ENCODE peak calls at places on chromosomes 7 and 10, in nine cellular contexts. S, A, J, M, F, R, X, D and W are unnamed samples.

GRCh38 chr7:77254429-77254828 is 54.8 kb upstream of the FGL2 start:
- DNase-seq in F (no peak), M (no peak), J (no peak), D (no peak), X (no peak), A (no peak), R (no peak), S (no peak), W (no peak)

GRCh38 chr7:1197997-1198632 is 34.6 kb upstream of the UNCX start:
- DNase-seq in M (no peak), D (no peak), A (no peak), R (peak), X (peak), F (no peak), J (no peak), S (no peak), W (no peak)

GRCh38 chr10:6574777-6575176 is 5.3 kb downstream of the PRKCQ start:
- DNase-seq in A (no peak), F (no peak), S (no peak), X (no peak), J (no peak), R (no peak), M (no peak), D (no peak), W (no peak)

GRCh38 chr10:121608669-121609190 is 10.5 kb upstream of the FGFR2 start:
- DNase-seq in R (no peak), M (peak), D (peak), S (peak), F (peak), X (peak), J (no peak), A (peak), W (peak)

GRCh38 chr7:87831127-87831526 is 45.0 kb downstream of the SLC25A40 start:
- DNase-seq in S (no peak), A (no peak), R (no peak), D (no peak), F (no peak), X (no peak), M (no peak), J (no peak), W (no peak)

GRCh38 chr10:77925410-77925794 is 1.2 kb downstream of the DLG5 start:
- DNase-seq in M (no peak), D (no peak), X (no peak), S (peak), A (no peak), R (no peak), F (peak), J (no peak), W (peak)

GRCh38 chr10:101856626-101857025 is 13.0 kb upstream of the KCNIP2 start:
- DNase-seq in J (no peak), S (no peak), R (no peak), M (no peak), X (peak), A (no peak), F (no peak), D (no peak), W (no peak)

GRCh38 chr7:27661776-27662489 is 750 bp downstream of the HIBADH start:
- DNase-seq in M (no peak), X (no peak), A (peak), S (peak), J (no peak), D (peak), F (peak), R (no peak), W (no peak)

GRCh38 chr10:130350996-130351395 is 214.8 kb downstream of the GLRX3 start:
- DNase-seq in R (no peak), M (no peak), J (no peak), A (no peak), S (no peak), D (no peak), F (no peak), X (no peak), W (no peak)

GRCh38 chr7:131122394-131122793 is 205.3 kb upstream of the MKLN1 start:
- DNase-seq in F (no peak), X (no peak), M (no peak), R (no peak), S (no peak), A (no peak), D (peak), J (no peak), W (no peak)

GRCh38 chr7:24831240-24831639 is 74.0 kb upstream of the GSDME start:
- DNase-seq in S (no peak), R (no peak), D (no peak), M (no peak), A (no peak), J (no peak), X (no peak), F (no peak), W (no peak)

GRCh38 chr10:30902621-30903396 is 128.9 kb downstream of the ZNF438 start:
- DNase-seq in X (no peak), F (no peak), R (no peak), A (no peak), S (no peak), J (no peak), D (no peak), M (no peak), W (no peak)

GRCh38 chr10:28387141-28387540 is 84.3 kb upstream of the MPP7 start:
- DNase-seq in J (no peak), R (no peak), X (peak), A (no peak), D (no peak), S (no peak), M (no peak), F (no peak), W (no peak)

GRCh38 chr7:8785081-8785480 is 351.7 kb downstream of the NXPH1 start:
- DNase-seq in R (no peak), X (no peak), J (no peak), A (no peak), M (no peak), S (no peak), F (no peak), D (no peak), W (no peak)

GRCh38 chr7:101138149-101138870 is 11.4 kb downstream of the SERPINE1 start:
- DNase-seq in S (peak), X (peak), D (peak), M (peak), A (peak), F (peak), J (peak), R (peak), W (peak)

GRCh38 chr10:99329238-99329890 is at the start of gene CNNM1:
- DNase-seq in S (peak), J (no peak), A (peak), D (peak), F (peak), R (no peak), M (peak), X (peak), W (peak)

GRCh38 chr10:12707461-12708185 is 293.9 kb downstream of the CCDC3 start:
- DNase-seq in S (peak), X (peak), A (peak), M (peak), F (peak), D (peak), R (peak), J (peak), W (peak)